ENCODE peak calls at places on chromosomes 16 and 17, in four cellular contexts. L is heart right ventricle; U is natural killer cell; O is stimulated activated CD8-positive, alpha-beta memory T cell treated with anti-CD3 and anti-CD28 coated beads, Interleukin-7, amount 100 ng/mL, for 1 hour. B is an unnamed sample.

GRCh38 chr17:27544350-27545131 is 86.4 kb upstream of the LGALS9 start:
- DNase-seq in L (no peak), O (no peak), U (peak), B (no peak)

GRCh38 chr16:6104423-6104822 is 1006.8 kb upstream of the EEF2KMT start:
- DNase-seq in L (no peak), O (no peak), U (no peak), B (no peak)

GRCh38 chr16:46828943-46829342 is 2.0 kb downstream of the C16orf87 start:
- DNase-seq in U (no peak), L (no peak), O (no peak), B (no peak)

GRCh38 chr16:75282811-75283281 is 31.4 kb upstream of the BCAR1 start:
- DNase-seq in L (no peak), U (no peak), O (no peak), B (no peak)

GRCh38 chr17:78144736-78145641 is 1.2 kb upstream of the C17orf99 start:
- DNase-seq in O (no peak), U (no peak), L (peak), B (no peak)

GRCh38 chr17:78450696-78451344 is 72.4 kb downstream of the PGS1 start:
- DNase-seq in O (no peak), L (no peak), U (no peak), B (no peak)

GRCh38 chr17:71759422-71760060 is 361.3 kb upstream of the SOX9 start:
- DNase-seq in O (no peak), L (no peak), U (no peak), B (no peak)

GRCh38 chr16:53744449-53744848 is 40.5 kb downstream of the FTO start:
- DNase-seq in U (no peak), L (no peak), O (no peak), B (no peak)

GRCh38 chr16:85229869-85230416 is 117.7 kb upstream of the CIBAR2 start:
- DNase-seq in O (no peak), L (no peak), U (no peak), B (no peak)

GRCh38 chr16:2979669-2980226 is 498 bp downstream of the PKMYT1 start:
- DNase-seq in O (no peak), U (no peak), L (no peak), B (no peak)

GRCh38 chr16:31202402-31203385 is at the start of gene PYCARD:
- DNase-seq in U (peak), L (peak), O (no peak), B (no peak)

GRCh38 chr17:37519241-37519985 is 29.7 kb downstream of the DUSP14 start:
- DNase-seq in U (no peak), L (no peak), O (no peak), B (no peak)

GRCh38 chr16:8864480-8864879 is 4.3 kb downstream of the CARHSP1 start:
- DNase-seq in U (no peak), L (peak), O (no peak), B (no peak)

GRCh38 chr16:17026600-17027242 is 444.0 kb downstream of the XYLT1 start:
- DNase-seq in O (peak), L (no peak), U (peak), B (no peak)

GRCh38 chr17:58311429-58311894 is 17.1 kb downstream of the TSPOAP1 start:
- DNase-seq in U (no peak), O (no peak), L (no peak), B (no peak)

GRCh38 chr17:50883850-50884291 is 17.7 kb upstream of the TOB1 start:
- DNase-seq in U (peak), L (no peak), O (no peak), B (no peak)

GRCh38 chr17:27323538-27324212 is 29.8 kb downstream of the WSB1 start:
- DNase-seq in O (no peak), U (no peak), L (peak), B (no peak)

GRCh38 chr16:28289939-28290862 is 2.1 kb upstream of the SBK1 start:
- DNase-seq in U (no peak), O (no peak), L (no peak), B (no peak)

GRCh38 chr17:77326636-77327035 is 185.9 kb downstream of the SEC14L1 start:
- DNase-seq in L (no peak), U (no peak), O (no peak), B (no peak)

GRCh38 chr17:78425429-78425828 is 47.0 kb downstream of the PGS1 start:
- DNase-seq in O (no peak), L (no peak), U (no peak), B (no peak)

GRCh38 chr17:17467720-17468119 is 9.1 kb upstream of the MED9 start:
- DNase-seq in O (no peak), U (no peak), L (no peak), B (no peak)

GRCh38 chr16:49857423-49858181 is 1.7 kb upstream of the ZNF423 start:
- DNase-seq in U (peak), O (no peak), L (peak), B (no peak)

GRCh38 chr17:81033535-81034167 is 1.3 kb upstream of the BAIAP2 start:
- DNase-seq in L (no peak), O (no peak), U (no peak), B (no peak)

GRCh38 chr17:76446449-76447231 is 6.3 kb downstream of the UBE2O start:
- DNase-seq in O (no peak), L (no peak), U (no peak), B (no peak)

GRCh38 chr17:34443832-34444469 is 80.9 kb upstream of the CCL1 start:
- DNase-seq in O (no peak), L (peak), U (no peak), B (no peak)

GRCh38 chr17:35889818-35890773 is 9.9 kb upstream of the CCL5 start:
- DNase-seq in U (no peak), L (no peak), O (no peak), B (no peak)

B was measured in NCI-H1048.